ENCODE peak calls at places on chromosomes 1 and 21, in seven cellular contexts. One of them, this sample, is unnamed.

GRCh38 chr1:19662313-19662712 is 2.4 kb upstream of the HTR6 start:
- DNase-seq in A549: no peak
- DNase-seq in brain microvascular endothelial cell: no peak
- DNase-seq in esophagus squamous epithelium: no peak
- DNase-seq in ovary: no peak
- DNase-seq in MM.1S: no peak
- DNase-seq in dorsolateral prefrontal cortex: no peak
- DNase-seq in this sample: no peak

GRCh38 chr1:89489037-89489729 is 35.4 kb upstream of the LRRC8B start:
- DNase-seq in A549: no peak
- DNase-seq in brain microvascular endothelial cell: no peak
- DNase-seq in esophagus squamous epithelium: no peak
- DNase-seq in ovary: no peak
- DNase-seq in MM.1S: no peak
- DNase-seq in dorsolateral prefrontal cortex: no peak
- DNase-seq in this sample: no peak

GRCh38 chr1:22350987-22351756 is 100.5 kb upstream of the ZBTB40 start:
- DNase-seq in A549: no peak
- DNase-seq in brain microvascular endothelial cell: no peak
- DNase-seq in esophagus squamous epithelium: no peak
- DNase-seq in ovary: no peak
- DNase-seq in MM.1S: no peak
- DNase-seq in dorsolateral prefrontal cortex: no peak
- DNase-seq in this sample: no peak

GRCh38 chr21:15659768-15660423 is 69.9 kb upstream of the USP25 start:
- DNase-seq in A549: peak; percentile 69
- DNase-seq in brain microvascular endothelial cell: no peak
- DNase-seq in esophagus squamous epithelium: no peak
- DNase-seq in ovary: no peak
- DNase-seq in MM.1S: no peak
- DNase-seq in dorsolateral prefrontal cortex: no peak
- DNase-seq in this sample: peak; percentile 21

GRCh38 chr1:243264718-243265117 is 8.9 kb downstream of the SDCCAG8 start:
- DNase-seq in A549: peak; percentile 5
- DNase-seq in brain microvascular endothelial cell: peak; percentile 86
- DNase-seq in esophagus squamous epithelium: no peak
- DNase-seq in ovary: no peak
- DNase-seq in MM.1S: no peak
- DNase-seq in dorsolateral prefrontal cortex: no peak
- DNase-seq in this sample: no peak

GRCh38 chr1:64228181-64228957 is 24.9 kb downstream of the UBE2U start:
- DNase-seq in A549: no peak
- DNase-seq in brain microvascular endothelial cell: peak; percentile 79
- DNase-seq in esophagus squamous epithelium: no peak
- DNase-seq in ovary: no peak
- DNase-seq in MM.1S: no peak
- DNase-seq in dorsolateral prefrontal cortex: no peak
- DNase-seq in this sample: no peak

GRCh38 chr1:94678187-94678863 is 136.8 kb upstream of the F3 start:
- DNase-seq in A549: no peak
- DNase-seq in brain microvascular endothelial cell: no peak
- DNase-seq in esophagus squamous epithelium: no peak
- DNase-seq in ovary: no peak
- DNase-seq in MM.1S: no peak
- DNase-seq in dorsolateral prefrontal cortex: no peak
- DNase-seq in this sample: no peak

GRCh38 chr1:244106837-244107491 is 55.9 kb downstream of the ZBTB18 start:
- DNase-seq in A549: no peak
- DNase-seq in brain microvascular endothelial cell: no peak
- DNase-seq in esophagus squamous epithelium: no peak
- DNase-seq in ovary: no peak
- DNase-seq in MM.1S: no peak
- DNase-seq in dorsolateral prefrontal cortex: no peak
- DNase-seq in this sample: no peak

GRCh38 chr21:32812035-32812434 is 40.5 kb upstream of the PAXBP1 start:
- DNase-seq in A549: no peak
- DNase-seq in brain microvascular endothelial cell: no peak
- DNase-seq in esophagus squamous epithelium: no peak
- DNase-seq in ovary: peak; percentile 28
- DNase-seq in MM.1S: no peak
- DNase-seq in dorsolateral prefrontal cortex: no peak
- DNase-seq in this sample: no peak

GRCh38 chr21:44732956-44733355 is 21.6 kb upstream of the TSPEAR start:
- DNase-seq in A549: no peak
- DNase-seq in brain microvascular endothelial cell: no peak
- DNase-seq in esophagus squamous epithelium: no peak
- DNase-seq in ovary: no peak
- DNase-seq in MM.1S: no peak
- DNase-seq in dorsolateral prefrontal cortex: no peak
- DNase-seq in this sample: no peak

GRCh38 chr1:54326577-54327385 is 79.4 kb downstream of the SSBP3 start:
- DNase-seq in A549: no peak
- DNase-seq in brain microvascular endothelial cell: no peak
- DNase-seq in esophagus squamous epithelium: no peak
- DNase-seq in ovary: no peak
- DNase-seq in MM.1S: no peak
- DNase-seq in dorsolateral prefrontal cortex: no peak
- DNase-seq in this sample: no peak

GRCh38 chr1:197911857-197912696 is 5.1 kb upstream of the LHX9 start:
- DNase-seq in A549: no peak
- DNase-seq in brain microvascular endothelial cell: no peak
- DNase-seq in esophagus squamous epithelium: no peak
- DNase-seq in ovary: peak; percentile 23
- DNase-seq in MM.1S: no peak
- DNase-seq in dorsolateral prefrontal cortex: no peak
- DNase-seq in this sample: no peak

GRCh38 chr1:119363162-119363561 is 5.4 kb upstream of the HAO2 start:
- DNase-seq in A549: no peak
- DNase-seq in brain microvascular endothelial cell: no peak
- DNase-seq in esophagus squamous epithelium: no peak
- DNase-seq in ovary: no peak
- DNase-seq in MM.1S: no peak
- DNase-seq in dorsolateral prefrontal cortex: no peak
- DNase-seq in this sample: no peak

GRCh38 chr1:232968965-232969364 is 18.6 kb downstream of the NTPCR start:
- DNase-seq in A549: no peak
- DNase-seq in brain microvascular endothelial cell: no peak
- DNase-seq in esophagus squamous epithelium: no peak
- DNase-seq in ovary: no peak
- DNase-seq in MM.1S: no peak
- DNase-seq in dorsolateral prefrontal cortex: no peak
- DNase-seq in this sample: no peak

GRCh38 chr1:42209516-42210370 is 45.2 kb upstream of the GUCA2A start:
- DNase-seq in A549: no peak
- DNase-seq in brain microvascular endothelial cell: no peak
- DNase-seq in esophagus squamous epithelium: no peak
- DNase-seq in ovary: no peak
- DNase-seq in MM.1S: no peak
- DNase-seq in dorsolateral prefrontal cortex: no peak
- DNase-seq in this sample: no peak

GRCh38 chr1:219498666-219499065 is 114.2 kb downstream of the ZC3H11B start:
- DNase-seq in A549: no peak
- DNase-seq in brain microvascular endothelial cell: no peak
- DNase-seq in esophagus squamous epithelium: no peak
- DNase-seq in ovary: no peak
- DNase-seq in MM.1S: no peak
- DNase-seq in dorsolateral prefrontal cortex: no peak
- DNase-seq in this sample: no peak

GRCh38 chr1:209590405-209590804 is 6.9 kb downstream of the CAMK1G start:
- DNase-seq in A549: peak; percentile 43
- DNase-seq in brain microvascular endothelial cell: peak; percentile 36
- DNase-seq in esophagus squamous epithelium: no peak
- DNase-seq in ovary: no peak
- DNase-seq in MM.1S: no peak
- DNase-seq in dorsolateral prefrontal cortex: peak; percentile 47
- DNase-seq in this sample: no peak

GRCh38 chr1:54180666-54181360 is 19.0 kb downstream of the CYB5RL start:
- DNase-seq in A549: no peak
- DNase-seq in brain microvascular endothelial cell: no peak
- DNase-seq in esophagus squamous epithelium: no peak
- DNase-seq in ovary: no peak
- DNase-seq in MM.1S: no peak
- DNase-seq in dorsolateral prefrontal cortex: no peak
- DNase-seq in this sample: no peak

GRCh38 chr21:35664683-35665082 is 395.6 kb downstream of the SETD4 start:
- DNase-seq in A549: no peak
- DNase-seq in brain microvascular endothelial cell: no peak
- DNase-seq in esophagus squamous epithelium: no peak
- DNase-seq in ovary: no peak
- DNase-seq in MM.1S: no peak
- DNase-seq in dorsolateral prefrontal cortex: no peak
- DNase-seq in this sample: no peak

GRCh38 chr1:22452401-22452963 is 831 bp downstream of the ZBTB40 start:
- DNase-seq in A549: no peak
- DNase-seq in brain microvascular endothelial cell: no peak
- DNase-seq in esophagus squamous epithelium: no peak
- DNase-seq in ovary: peak; percentile 44
- DNase-seq in MM.1S: peak; percentile 49
- DNase-seq in dorsolateral prefrontal cortex: no peak
- DNase-seq in this sample: peak; percentile 34

GRCh38 chr1:62381831-62382505 is 54.9 kb upstream of the USP1 start:
- DNase-seq in A549: no peak
- DNase-seq in brain microvascular endothelial cell: no peak
- DNase-seq in esophagus squamous epithelium: no peak
- DNase-seq in ovary: no peak
- DNase-seq in MM.1S: no peak
- DNase-seq in dorsolateral prefrontal cortex: no peak
- DNase-seq in this sample: no peak

GRCh38 chr1:196317535-196318522 is 290.4 kb downstream of the KCNT2 start:
- DNase-seq in A549: peak; percentile 58
- DNase-seq in brain microvascular endothelial cell: peak; percentile 35
- DNase-seq in esophagus squamous epithelium: no peak
- DNase-seq in ovary: peak; percentile 43
- DNase-seq in MM.1S: peak; percentile 35
- DNase-seq in dorsolateral prefrontal cortex: peak; percentile 40
- DNase-seq in this sample: no peak
- TF ChIP-seq CTCF in A549: peak; percentile 71
- TF ChIP-seq CTCF in brain microvascular endothelial cell: peak; percentile 81
- TF ChIP-seq CTCF in esophagus squamous epithelium: peak; percentile 40
- TF ChIP-seq CTCF in ovary: peak; percentile 58
- TF ChIP-seq CTCF in MM.1S: peak; percentile 52
- TF ChIP-seq CTCF in dorsolateral prefrontal cortex: peak; percentile 72
- TF ChIP-seq CTCF in this sample: peak; percentile 34

GRCh38 chr1:226973898-226974543 is 33.9 kb downstream of the COQ8A start:
- DNase-seq in A549: no peak
- DNase-seq in brain microvascular endothelial cell: no peak
- DNase-seq in esophagus squamous epithelium: no peak
- DNase-seq in ovary: peak; percentile 84
- DNase-seq in MM.1S: no peak
- DNase-seq in dorsolateral prefrontal cortex: no peak
- DNase-seq in this sample: no peak
- TF ChIP-seq CTCF in A549: no peak
- TF ChIP-seq CTCF in brain microvascular endothelial cell: no peak
- TF ChIP-seq CTCF in esophagus squamous epithelium: no peak
- TF ChIP-seq CTCF in ovary: peak; percentile 29
- TF ChIP-seq CTCF in MM.1S: no peak
- TF ChIP-seq CTCF in dorsolateral prefrontal cortex: no peak
- TF ChIP-seq CTCF in this sample: no peak

DNA sequence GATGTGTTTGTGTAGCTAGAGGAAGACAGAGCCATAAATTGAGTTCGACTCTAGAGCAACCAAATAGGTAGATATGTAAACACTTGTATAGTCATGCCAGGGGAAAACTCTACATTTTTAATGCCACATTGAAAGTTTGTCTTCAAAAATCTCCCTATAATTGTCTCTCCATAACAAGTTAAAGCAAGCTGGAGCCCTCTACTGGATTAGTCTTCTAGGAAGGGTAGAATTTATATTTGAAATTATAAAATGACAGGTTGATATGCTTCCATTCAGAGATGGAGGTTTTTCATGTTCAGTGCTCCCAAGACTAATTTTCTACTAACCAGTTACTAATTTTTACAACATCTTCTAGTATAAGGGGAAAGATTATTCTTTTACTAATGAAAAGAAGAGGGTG is 13.1 kb upstream of the COL24A1 start:
- DNase-seq in A549: no peak
- DNase-seq in brain microvascular endothelial cell: no peak
- DNase-seq in esophagus squamous epithelium: no peak
- DNase-seq in ovary: no peak
- DNase-seq in MM.1S: no peak
- DNase-seq in dorsolateral prefrontal cortex: no peak
- DNase-seq in this sample: no peak
- TF ChIP-seq CTCF in A549: no peak
- TF ChIP-seq CTCF in brain microvascular endothelial cell: peak; percentile 20
- TF ChIP-seq CTCF in esophagus squamous epithelium: no peak
- TF ChIP-seq CTCF in ovary: no peak
- TF ChIP-seq CTCF in MM.1S: no peak
- TF ChIP-seq CTCF in dorsolateral prefrontal cortex: no peak
- TF ChIP-seq CTCF in this sample: no peak

DNA sequence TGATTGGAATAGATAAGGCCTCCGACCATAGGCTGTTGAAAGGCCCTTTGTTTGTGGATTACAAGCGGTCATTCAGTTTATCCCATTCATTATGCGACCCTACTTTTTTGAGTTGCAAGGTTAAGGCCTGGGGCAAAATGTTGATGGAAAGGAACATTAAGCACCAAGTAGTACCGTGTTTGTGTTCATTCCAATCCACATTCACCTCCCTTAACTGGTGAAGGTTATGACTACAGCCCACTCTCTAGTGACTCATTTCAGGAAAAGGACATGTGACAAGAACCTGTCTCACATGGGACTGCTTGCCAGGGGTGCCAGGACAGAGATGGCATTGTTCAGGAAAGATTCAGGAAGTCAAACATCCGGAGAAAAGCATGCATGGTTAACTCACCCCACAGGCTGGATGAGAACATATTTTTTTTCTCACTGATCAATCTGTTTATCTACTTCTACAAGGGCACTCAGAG is 81.6 kb downstream of the CD58 start:
- DNase-seq in A549: peak; percentile 11
- DNase-seq in brain microvascular endothelial cell: no peak
- DNase-seq in esophagus squamous epithelium: no peak
- DNase-seq in ovary: no peak
- DNase-seq in MM.1S: no peak
- DNase-seq in dorsolateral prefrontal cortex: peak; percentile 62
- DNase-seq in this sample: peak; percentile 84
- TF ChIP-seq CTCF in A549: no peak
- TF ChIP-seq CTCF in brain microvascular endothelial cell: no peak
- TF ChIP-seq CTCF in esophagus squamous epithelium: no peak
- TF ChIP-seq CTCF in ovary: no peak
- TF ChIP-seq CTCF in MM.1S: no peak
- TF ChIP-seq CTCF in dorsolateral prefrontal cortex: no peak
- TF ChIP-seq CTCF in this sample: no peak

GRCh38 chr1:224662870-224663269 is 46.8 kb downstream of the CNIH3 start:
- DNase-seq in A549: no peak
- DNase-seq in brain microvascular endothelial cell: no peak
- DNase-seq in esophagus squamous epithelium: no peak
- DNase-seq in ovary: no peak
- DNase-seq in MM.1S: no peak
- DNase-seq in dorsolateral prefrontal cortex: no peak
- DNase-seq in this sample: no peak
- TF ChIP-seq CTCF in A549: no peak
- TF ChIP-seq CTCF in brain microvascular endothelial cell: no peak
- TF ChIP-seq CTCF in esophagus squamous epithelium: no peak
- TF ChIP-seq CTCF in ovary: no peak
- TF ChIP-seq CTCF in MM.1S: no peak
- TF ChIP-seq CTCF in dorsolateral prefrontal cortex: no peak
- TF ChIP-seq CTCF in this sample: no peak

This sample was measured in prostate gland.